ENCODE peak calls at places on chromosomes 11 and 22, in six cellular contexts. One of them, this sample, is unnamed.

GRCh38 chr11:72678524-72678923 is 4.3 kb upstream of the PDE2A start:
- DNase-seq in tibial artery: no peak
- DNase-seq in left ventricle myocardium inferior: no peak
- DNase-seq in testis: no peak
- DNase-seq in ovary: no peak
- DNase-seq in colonic mucosa: no peak
- DNase-seq in this sample: no peak

GRCh38 chr11:133403900-133404299 is 128.4 kb downstream of the OPCML start:
- DNase-seq in tibial artery: no peak
- DNase-seq in left ventricle myocardium inferior: no peak
- DNase-seq in testis: peak
- DNase-seq in ovary: no peak
- DNase-seq in colonic mucosa: no peak
- DNase-seq in this sample: no peak

GRCh38 chr11:3163241-3163981 is 1.7 kb downstream of the OSBPL5 start:
- DNase-seq in tibial artery: peak
- DNase-seq in left ventricle myocardium inferior: peak
- DNase-seq in testis: no peak
- DNase-seq in ovary: no peak
- DNase-seq in colonic mucosa: no peak
- DNase-seq in this sample: no peak

GRCh38 chr22:48198489-48199459 is 1436.3 kb downstream of the TBC1D22A start:
- DNase-seq in tibial artery: no peak
- DNase-seq in left ventricle myocardium inferior: no peak
- DNase-seq in testis: no peak
- DNase-seq in ovary: no peak
- DNase-seq in colonic mucosa: peak
- DNase-seq in this sample: peak

GRCh38 chr11:68855205-68855978 is 13.7 kb upstream of the CPT1A start:
- DNase-seq in tibial artery: peak
- DNase-seq in left ventricle myocardium inferior: peak
- DNase-seq in testis: peak
- DNase-seq in ovary: peak
- DNase-seq in colonic mucosa: peak
- DNase-seq in this sample: peak

GRCh38 chr11:67418476-67419281 is 3.2 kb downstream of the CARNS1 start:
- DNase-seq in tibial artery: no peak
- DNase-seq in left ventricle myocardium inferior: peak
- DNase-seq in testis: no peak
- DNase-seq in ovary: no peak
- DNase-seq in colonic mucosa: no peak
- DNase-seq in this sample: no peak

GRCh38 chr11:125923012-125923579 is 18.8 kb downstream of the DDX25 start:
- DNase-seq in tibial artery: no peak
- DNase-seq in left ventricle myocardium inferior: peak
- DNase-seq in testis: peak
- DNase-seq in ovary: peak
- DNase-seq in colonic mucosa: peak
- DNase-seq in this sample: peak

GRCh38 chr11:128862913-128863660 is 4.0 kb downstream of the KCNJ1 start:
- DNase-seq in tibial artery: no peak
- DNase-seq in left ventricle myocardium inferior: no peak
- DNase-seq in testis: no peak
- DNase-seq in ovary: no peak
- DNase-seq in colonic mucosa: no peak
- DNase-seq in this sample: no peak

GRCh38 chr22:30754971-30755759 is 60.5 kb downstream of the OSBP2 start:
- DNase-seq in tibial artery: no peak
- DNase-seq in left ventricle myocardium inferior: peak
- DNase-seq in testis: peak
- DNase-seq in ovary: peak
- DNase-seq in colonic mucosa: peak
- DNase-seq in this sample: peak

GRCh38 chr22:47275479-47276218 is 513.2 kb downstream of the TBC1D22A start:
- DNase-seq in tibial artery: no peak
- DNase-seq in left ventricle myocardium inferior: no peak
- DNase-seq in testis: no peak
- DNase-seq in ovary: no peak
- DNase-seq in colonic mucosa: no peak
- DNase-seq in this sample: no peak

GRCh38 chr22:46171940-46172339 is 21.6 kb downstream of the PPARA start:
- DNase-seq in tibial artery: no peak
- DNase-seq in left ventricle myocardium inferior: no peak
- DNase-seq in testis: peak
- DNase-seq in ovary: peak
- DNase-seq in colonic mucosa: peak
- DNase-seq in this sample: no peak

GRCh38 chr11:74568028-74568427 is 24.4 kb upstream of the POLD3 start:
- DNase-seq in tibial artery: no peak
- DNase-seq in left ventricle myocardium inferior: no peak
- DNase-seq in testis: no peak
- DNase-seq in ovary: no peak
- DNase-seq in colonic mucosa: no peak
- DNase-seq in this sample: no peak

GRCh38 chr11:74572349-74572748 is 20.0 kb upstream of the POLD3 start:
- DNase-seq in tibial artery: no peak
- DNase-seq in left ventricle myocardium inferior: no peak
- DNase-seq in testis: no peak
- DNase-seq in ovary: no peak
- DNase-seq in colonic mucosa: no peak
- DNase-seq in this sample: no peak

GRCh38 chr11:74566386-74566960 is 25.9 kb upstream of the POLD3 start:
- DNase-seq in tibial artery: no peak
- DNase-seq in left ventricle myocardium inferior: no peak
- DNase-seq in testis: no peak
- DNase-seq in ovary: no peak
- DNase-seq in colonic mucosa: no peak
- DNase-seq in this sample: no peak

GRCh38 chr11:74571062-74571399 is 21.4 kb upstream of the POLD3 start:
- DNase-seq in tibial artery: no peak
- DNase-seq in left ventricle myocardium inferior: no peak
- DNase-seq in testis: no peak
- DNase-seq in ovary: no peak
- DNase-seq in colonic mucosa: no peak
- DNase-seq in this sample: no peak

DNA sequence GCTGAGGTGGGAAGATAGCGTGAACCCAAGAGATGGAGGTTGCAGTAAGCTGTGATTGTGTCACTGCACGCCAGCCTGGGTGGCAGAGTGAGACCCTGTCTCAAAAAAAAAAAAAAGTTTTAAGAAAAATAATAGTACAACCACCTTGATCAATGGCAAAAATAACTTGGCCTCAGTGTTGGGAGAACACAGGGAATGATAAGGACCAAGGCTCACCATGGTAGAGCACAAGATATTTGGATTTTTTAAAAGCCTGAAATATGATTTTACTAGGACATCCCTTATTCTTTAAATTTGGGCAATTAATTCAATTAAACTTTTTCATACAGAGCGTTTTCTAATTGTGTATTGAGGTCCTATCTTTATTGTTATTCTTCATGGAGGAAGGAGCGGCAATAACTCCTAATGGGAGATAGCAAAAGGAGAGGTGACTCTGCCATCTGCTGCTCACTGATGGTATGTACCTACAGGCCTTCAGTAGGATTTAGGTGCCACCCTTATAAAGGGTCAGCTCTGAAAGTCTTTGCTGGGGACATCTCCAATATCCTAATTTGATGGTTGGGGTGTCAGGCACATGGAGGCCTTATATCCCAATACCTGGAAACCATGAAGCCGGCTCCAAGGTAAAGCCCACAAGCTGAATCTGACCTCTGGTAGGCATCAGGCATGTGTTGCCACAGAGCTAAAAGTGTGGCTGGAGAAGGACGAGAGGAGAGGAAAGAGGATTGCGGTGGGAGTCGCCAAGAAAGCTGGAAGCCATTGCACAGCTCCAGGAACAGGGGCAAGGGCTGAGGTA is 21.9 kb upstream of the POLD3 start:
- DNase-seq in tibial artery: no peak
- DNase-seq in left ventricle myocardium inferior: no peak
- DNase-seq in testis: peak
- DNase-seq in ovary: peak
- DNase-seq in colonic mucosa: peak
- DNase-seq in this sample: peak
- TF ChIP-seq CTCF in tibial artery: peak
- TF ChIP-seq CTCF in left ventricle myocardium inferior: peak
- TF ChIP-seq CTCF in testis: peak
- TF ChIP-seq CTCF in ovary: peak
- TF ChIP-seq CTCF in colonic mucosa: peak
- TF ChIP-seq CTCF in this sample: peak

DNA sequence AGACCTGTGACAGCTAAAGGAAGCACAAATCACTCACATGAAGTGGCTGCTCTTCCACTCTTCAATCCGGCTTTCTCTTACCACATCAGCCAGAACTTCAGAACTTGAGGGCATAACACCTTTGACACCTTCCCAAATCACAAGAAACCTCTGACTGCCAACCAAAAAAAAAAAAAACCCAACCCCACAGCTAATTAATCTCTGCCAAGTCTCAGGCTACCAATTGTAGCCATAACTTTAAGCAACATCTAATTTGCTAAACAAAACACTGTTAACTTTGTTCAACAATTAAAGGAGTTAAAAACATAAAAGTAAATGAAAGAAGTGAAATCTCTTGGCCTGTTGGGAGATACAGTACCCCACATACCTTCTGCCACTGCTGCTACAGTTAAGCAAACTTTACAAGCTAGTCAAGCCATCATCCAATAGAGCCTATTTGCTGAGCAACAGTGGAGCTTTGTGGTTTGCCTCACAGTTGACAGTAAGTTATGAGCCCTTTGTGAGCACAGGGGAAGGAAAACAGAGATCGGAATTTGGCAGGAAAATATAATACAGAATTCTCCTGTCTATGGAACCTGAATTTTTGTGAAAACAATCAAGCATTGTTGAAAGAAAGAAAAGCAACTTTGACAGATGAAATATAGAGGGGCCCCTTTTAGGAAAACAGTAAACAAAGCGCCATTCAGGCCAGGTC is at the start of gene SOX6:
- DNase-seq in tibial artery: no peak
- DNase-seq in left ventricle myocardium inferior: no peak
- DNase-seq in testis: peak
- DNase-seq in ovary: no peak
- DNase-seq in colonic mucosa: no peak
- DNase-seq in this sample: no peak
- H3K4me3 ChIP-seq in tibial artery: peak
- H3K4me3 ChIP-seq in left ventricle myocardium inferior: peak
- H3K4me3 ChIP-seq in testis: no peak
- H3K4me3 ChIP-seq in ovary: no peak
- H3K4me3 ChIP-seq in colonic mucosa: no peak
- H3K4me3 ChIP-seq in this sample: no peak

GRCh38 chr11:117840881-117841581 is 16.5 kb upstream of the FXYD2 start:
- DNase-seq in tibial artery: peak
- DNase-seq in left ventricle myocardium inferior: peak
- DNase-seq in testis: peak
- DNase-seq in ovary: peak
- DNase-seq in colonic mucosa: no peak
- DNase-seq in this sample: no peak

GRCh38 chr11:117842131-117842941 is 17.8 kb upstream of the FXYD2 start:
- DNase-seq in tibial artery: peak
- DNase-seq in left ventricle myocardium inferior: no peak
- DNase-seq in testis: peak
- DNase-seq in ovary: peak
- DNase-seq in colonic mucosa: peak
- DNase-seq in this sample: no peak

GRCh38 chr11:117841582-117842031 is 17.1 kb upstream of the FXYD2 start:
- DNase-seq in tibial artery: peak
- DNase-seq in left ventricle myocardium inferior: no peak
- DNase-seq in testis: no peak
- DNase-seq in ovary: no peak
- DNase-seq in colonic mucosa: peak
- DNase-seq in this sample: no peak

GRCh38 chr11:117839234-117839882 is 14.8 kb upstream of the FXYD2 start:
- DNase-seq in tibial artery: no peak
- DNase-seq in left ventricle myocardium inferior: no peak
- DNase-seq in testis: no peak
- DNase-seq in ovary: peak
- DNase-seq in colonic mucosa: no peak
- DNase-seq in this sample: no peak

DNA sequence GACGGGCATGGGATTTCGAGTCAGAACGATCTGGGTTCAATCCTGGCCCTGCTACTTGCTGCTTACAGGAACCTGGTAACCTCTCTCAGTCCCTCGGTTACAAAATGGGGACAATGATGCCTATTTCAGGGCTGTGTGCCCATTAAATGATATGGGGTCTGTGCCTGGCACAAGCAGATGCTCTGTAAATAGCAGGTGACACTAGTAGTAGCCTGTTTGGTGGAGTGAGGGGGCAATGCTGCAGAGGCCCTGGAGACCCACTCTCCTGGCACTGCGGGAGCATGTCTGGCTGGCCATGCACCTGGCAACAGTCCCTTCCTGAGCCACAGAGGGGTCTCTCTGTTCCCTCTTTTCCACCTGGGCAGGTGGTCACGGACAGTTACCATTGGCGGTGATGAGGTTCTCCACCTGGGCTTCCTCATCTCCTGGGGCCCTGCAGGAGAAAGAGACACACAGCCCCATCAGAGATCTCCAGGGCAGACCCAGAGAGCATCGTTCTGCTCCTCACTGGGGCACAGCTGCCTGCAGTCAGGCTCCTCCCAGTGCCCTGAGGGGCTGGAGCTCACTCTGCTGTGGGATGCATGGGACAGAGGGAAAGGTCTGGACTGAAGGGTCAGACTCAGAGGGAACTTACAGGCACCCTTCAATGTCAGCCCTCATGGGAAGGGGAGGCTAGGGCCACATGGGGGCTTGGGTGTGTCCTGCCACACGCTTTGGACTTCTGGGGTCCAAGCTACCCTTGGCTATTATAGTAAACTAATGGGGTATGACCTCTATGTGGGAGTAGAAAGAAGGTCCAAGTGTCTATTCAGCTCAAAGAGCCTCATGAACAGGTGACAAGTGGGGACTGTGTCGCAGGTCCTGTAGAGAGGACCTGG is 15.6 kb upstream of the FXYD2 start:
- DNase-seq in tibial artery: peak
- DNase-seq in left ventricle myocardium inferior: peak
- DNase-seq in testis: no peak
- DNase-seq in ovary: peak
- DNase-seq in colonic mucosa: no peak
- DNase-seq in this sample: no peak
- TF ChIP-seq CTCF in tibial artery: no peak
- TF ChIP-seq CTCF in left ventricle myocardium inferior: no peak
- TF ChIP-seq CTCF in testis: no peak
- TF ChIP-seq CTCF in ovary: no peak
- TF ChIP-seq CTCF in colonic mucosa: no peak
- TF ChIP-seq CTCF in this sample: no peak

GRCh38 chr11:65107751-65108468 is 3.8 kb upstream of the TM7SF2 start:
- DNase-seq in tibial artery: no peak
- DNase-seq in left ventricle myocardium inferior: no peak
- DNase-seq in testis: no peak
- DNase-seq in ovary: no peak
- DNase-seq in colonic mucosa: no peak
- DNase-seq in this sample: no peak

GRCh38 chr11:65109231-65110198 is 2.2 kb upstream of the TM7SF2 start:
- DNase-seq in tibial artery: no peak
- DNase-seq in left ventricle myocardium inferior: no peak
- DNase-seq in testis: no peak
- DNase-seq in ovary: no peak
- DNase-seq in colonic mucosa: no peak
- DNase-seq in this sample: no peak

GRCh38 chr11:65107078-65107477 is 4.6 kb upstream of the TM7SF2 start:
- DNase-seq in tibial artery: no peak
- DNase-seq in left ventricle myocardium inferior: no peak
- DNase-seq in testis: no peak
- DNase-seq in ovary: no peak
- DNase-seq in colonic mucosa: no peak
- DNase-seq in this sample: no peak

GRCh38 chr11:65110354-65110861 is 1.3 kb upstream of the TM7SF2 start:
- DNase-seq in tibial artery: peak
- DNase-seq in left ventricle myocardium inferior: peak
- DNase-seq in testis: peak
- DNase-seq in ovary: peak
- DNase-seq in colonic mucosa: peak
- DNase-seq in this sample: peak

GRCh38 chr11:65108469-65109123 is 3.1 kb upstream of the TM7SF2 start:
- DNase-seq in tibial artery: no peak
- DNase-seq in left ventricle myocardium inferior: no peak
- DNase-seq in testis: no peak
- DNase-seq in ovary: no peak
- DNase-seq in colonic mucosa: no peak
- DNase-seq in this sample: no peak
- H3K4me3 ChIP-seq in tibial artery: no peak
- H3K4me3 ChIP-seq in left ventricle myocardium inferior: no peak
- H3K4me3 ChIP-seq in testis: no peak
- H3K4me3 ChIP-seq in ovary: no peak
- H3K4me3 ChIP-seq in colonic mucosa: no peak
- H3K4me3 ChIP-seq in this sample: no peak